ENCODE peak calls at places on chromosomes 13 and 19, in nine cellular contexts. P, F, K, I, Z, X, J, V and C are unnamed samples.

GRCh38 chr13:30708541-30708940 is 26.8 kb upstream of the ALOX5AP start:
- DNase-seq in V (no peak), Z (no peak), I (no peak), F (peak), K (no peak), P (peak), J (no peak), X (no peak), C (no peak)

GRCh38 chr19:1531587-1531986 is 7.7 kb downstream of the PLK5 start:
- DNase-seq in Z (no peak), I (no peak), V (no peak), K (no peak), J (no peak), F (no peak), X (no peak), P (no peak), C (no peak)

GRCh38 chr19:43316591-43317319 is 36.7 kb upstream of the CD177 start:
- DNase-seq in K (no peak), J (no peak), X (peak), F (no peak), Z (peak), V (no peak), I (no peak), P (peak), C (no peak)

GRCh38 chr13:26051231-26052135 is at the start of gene SHISA2:
- DNase-seq in P (peak), X (peak), V (no peak), K (no peak), Z (peak), J (peak), F (no peak), I (peak), C (no peak)

GRCh38 chr19:35202722-35203674 is 25.5 kb downstream of the FAM187B start:
- DNase-seq in P (no peak), K (no peak), Z (peak), V (no peak), X (no peak), F (peak), I (no peak), J (no peak), C (peak)

GRCh38 chr19:51081476-51081875 is 1.2 kb downstream of the KLK14 start:
- DNase-seq in Z (no peak), P (no peak), X (no peak), F (no peak), V (no peak), I (no peak), J (no peak), K (no peak), C (no peak)

GRCh38 chr19:4217429-4218264 is 11.7 kb upstream of the EBI3 start:
- DNase-seq in J (no peak), K (no peak), P (no peak), I (no peak), Z (no peak), V (no peak), F (no peak), X (no peak), C (no peak)

GRCh38 chr19:928471-929259 is 2.8 kb downstream of the ARID3A start:
- DNase-seq in I (no peak), J (no peak), F (no peak), X (no peak), P (no peak), Z (peak), V (no peak), K (no peak), C (no peak)

GRCh38 chr13:110637275-110637674 is 21.9 kb downstream of the NAXD start:
- DNase-seq in P (no peak), J (no peak), K (no peak), I (no peak), Z (no peak), F (no peak), X (no peak), V (no peak), C (no peak)

GRCh38 chr13:47094734-47095434 is 198.0 kb upstream of the HTR2A start:
- DNase-seq in K (no peak), P (no peak), Z (no peak), F (no peak), X (no peak), V (no peak), J (no peak), I (no peak), C (no peak)

GRCh38 chr13:63190742-63191141 is 1775.1 kb upstream of the PCDH20 start:
- DNase-seq in X (no peak), P (peak), F (no peak), K (no peak), V (no peak), I (no peak), J (no peak), Z (no peak), C (no peak)

GRCh38 chr13:24625870-24626419 is 54.3 kb upstream of the ATP12A start:
- DNase-seq in J (no peak), F (no peak), P (no peak), X (no peak), Z (no peak), K (no peak), V (no peak), I (no peak), C (no peak)

GRCh38 chr13:46908511-46908910 is 11.7 kb upstream of the HTR2A start:
- DNase-seq in V (no peak), F (no peak), Z (no peak), I (no peak), K (no peak), J (no peak), X (no peak), P (peak), C (no peak)

GRCh38 chr19:14090509-14091085 is at the start of gene SAMD1:
- DNase-seq in Z (no peak), P (peak), X (peak), F (peak), I (peak), K (peak), J (peak), V (peak), C (no peak)

GRCh38 chr13:27967736-27968315 is 1.3 kb downstream of the CDX2 start:
- DNase-seq in P (peak), Z (peak), V (no peak), K (no peak), I (no peak), J (no peak), F (no peak), X (no peak), C (no peak)